ENCODE peak calls at places on chromosomes 5 and 9, in eight cellular contexts. Y is activated CD8-positive, alpha-beta memory T cell treated with anti-CD3 and anti-CD28 coated beads, Interleukin-2, amount 50 U/mL, for 48 hours; E is activated CD4-positive, CD25-positive, alpha-beta regulatory T cell treated with anti-CD3 and anti-CD28 coated beads, Interleukin-2, amount 50 U/mL, for 72 hours; I is naive thymus-derived CD8-positive, alpha-beta T cell; Q is fibroblast of the conjunctiva; A is posterior cingulate gyrus; T is immature natural killer cell; H is Kasumi-1. P is an unnamed sample.

GRCh38 chr5:93585054-93585751 is 2.2 kb downstream of the NR2F1 start:
- DNase-seq in Y (no peak), E (no peak), I (no peak), Q (no peak), A (no peak), T (no peak), H (no peak), P (no peak)

GRCh38 chr5:113059232-113059805 is 82.7 kb downstream of the DCP2 start:
- DNase-seq in Y (no peak), E (no peak), I (no peak), Q (no peak), A (no peak), T (no peak), H (no peak), P (no peak)

GRCh38 chr5:151699071-151699901 is 12.6 kb upstream of the SPARC start:
- DNase-seq in Y (no peak), E (no peak), I (no peak), Q (peak; percentile 92), A (no peak), T (no peak), H (no peak), P (no peak)

GRCh38 chr9:95133351-95133724 is 184.2 kb downstream of the FANCC start:
- DNase-seq in Y (no peak), E (no peak), I (no peak), Q (no peak), A (no peak), T (no peak), H (no peak), P (no peak)

GRCh38 chr9:105901514-105902109 is 207.3 kb downstream of the TMEM38B start:
- DNase-seq in Y (no peak), E (no peak), I (no peak), Q (no peak), A (peak; percentile 50), T (no peak), H (peak; percentile 13), P (no peak)

GRCh38 chr9:83062011-83062652 is 810 bp downstream of the RASEF start:
- DNase-seq in Y (no peak), E (no peak), I (no peak), Q (no peak), A (no peak), T (no peak), H (no peak), P (no peak)

GRCh38 chr5:37836173-37837100 is 3.4 kb downstream of the GDNF start:
- DNase-seq in Y (peak; percentile 56), E (no peak), I (no peak), Q (no peak), A (no peak), T (no peak), H (no peak), P (no peak)

GRCh38 chr5:132053483-132053882 is 7.0 kb upstream of the IL3 start:
- DNase-seq in Y (no peak), E (no peak), I (no peak), Q (no peak), A (no peak), T (no peak), H (no peak), P (no peak)

GRCh38 chr5:151094054-151094858 is 13.4 kb upstream of the TNIP1 start:
- DNase-seq in Y (peak; percentile 84), E (peak; percentile 67), I (no peak), Q (no peak), A (no peak), T (peak; percentile 84), H (peak; percentile 39), P (peak; percentile 45)

GRCh38 chr9:109451311-109452025 is 46.6 kb downstream of the PTPN3 start:
- DNase-seq in Y (no peak), E (no peak), I (no peak), Q (no peak), A (no peak), T (no peak), H (no peak), P (no peak)

GRCh38 chr9:114539718-114540410 is 34.6 kb upstream of the WHRN start:
- DNase-seq in Y (no peak), E (no peak), I (no peak), Q (no peak), A (no peak), T (no peak), H (no peak), P (no peak)

GRCh38 chr9:133707761-133708122 is 30.4 kb downstream of the SARDH start:
- DNase-seq in Y (no peak), E (no peak), I (no peak), Q (no peak), A (no peak), T (no peak), H (no peak), P (no peak)

GRCh38 chr5:67792891-67793290 is 422.7 kb upstream of the PIK3R1 start:
- DNase-seq in Y (no peak), E (no peak), I (no peak), Q (no peak), A (no peak), T (no peak), H (no peak), P (no peak)

GRCh38 chr9:32550046-32550608 is 2.0 kb upstream of the SMIM27 start:
- DNase-seq in Y (no peak), E (no peak), I (no peak), Q (no peak), A (no peak), T (no peak), H (peak; percentile 12), P (peak; percentile 5)

GRCh38 chr5:157680239-157680638 is 8.9 kb downstream of the C5orf52 start:
- DNase-seq in Y (no peak), E (no peak), I (no peak), Q (no peak), A (no peak), T (no peak), H (no peak), P (no peak)

GRCh38 chr5:92911293-92911692 is 669.7 kb downstream of the NR2F1-AS1 start:
- DNase-seq in Y (no peak), E (no peak), I (no peak), Q (no peak), A (no peak), T (no peak), H (no peak), P (no peak)

GRCh38 chr5:149452007-149452664 is 73.0 kb upstream of the IL17B start:
- DNase-seq in Y (no peak), E (no peak), I (no peak), Q (no peak), A (no peak), T (no peak), H (peak; percentile 40), P (no peak)

GRCh38 chr9:127884427-127884911 is 7.0 kb upstream of the AK1 start:
- DNase-seq in Y (no peak), E (no peak), I (no peak), Q (no peak), A (no peak), T (no peak), H (no peak), P (no peak)

GRCh38 chr9:34374905-34375552 is 1.7 kb downstream of the MYORG start:
- DNase-seq in Y (no peak), E (no peak), I (no peak), Q (no peak), A (no peak), T (no peak), H (no peak), P (no peak)

GRCh38 chr5:79146352-79146751 is 34.7 kb downstream of the BHMT start:
- DNase-seq in Y (no peak), E (no peak), I (no peak), Q (no peak), A (no peak), T (no peak), H (no peak), P (no peak)

GRCh38 chr9:105311317-105311716 is 66.9 kb downstream of the SLC44A1 start:
- DNase-seq in Y (no peak), E (no peak), I (no peak), Q (no peak), A (no peak), T (no peak), H (no peak), P (no peak)

GRCh38 chr9:96379461-96379860 is 4.0 kb downstream of the SLC35D2 start:
- DNase-seq in Y (no peak), E (no peak), I (no peak), Q (no peak), A (no peak), T (no peak), H (no peak), P (no peak)

GRCh38 chr9:10036095-10036494 is 576.7 kb downstream of the PTPRD start:
- DNase-seq in Y (no peak), E (no peak), I (no peak), Q (no peak), A (no peak), T (no peak), H (no peak), P (no peak)

GRCh38 chr5:181100121-181101015 is 30.6 kb downstream of the OR2V1 start:
- DNase-seq in Y (no peak), E (no peak), I (no peak), Q (no peak), A (no peak), T (no peak), H (no peak), P (no peak)

GRCh38 chr9:70566743-70567142 is 152.3 kb upstream of the KLF9 start:
- DNase-seq in Y (no peak), E (no peak), I (peak; percentile 16), Q (no peak), A (no peak), T (no peak), H (no peak), P (no peak)

GRCh38 chr9:33817327-33818166 is 587 bp downstream of the UBE2R2 start:
- DNase-seq in Y (peak; percentile 79), E (peak; percentile 64), I (peak; percentile 58), Q (no peak), A (peak; percentile 26), T (peak; percentile 64), H (peak; percentile 55), P (peak; percentile 55)

GRCh38 chr5:144141581-144141980 is 28.9 kb downstream of the YIPF5 start:
- DNase-seq in Y (no peak), E (no peak), I (no peak), Q (no peak), A (no peak), T (no peak), H (no peak), P (no peak)

GRCh38 chr9:120902824-120903608 is 23.6 kb downstream of the TRAF1 start:
- DNase-seq in Y (no peak), E (peak; percentile 33), I (no peak), Q (no peak), A (no peak), T (no peak), H (no peak), P (peak; percentile 27)

GRCh38 chr5:151195622-151196021 is 28.3 kb downstream of the CCDC69 start:
- DNase-seq in Y (peak; percentile 49), E (peak; percentile 8), I (no peak), Q (peak; percentile 76), A (no peak), T (peak; percentile 49), H (no peak), P (no peak)

GRCh38 chr9:128128836-128129590 is 1.5 kb upstream of the PTGES2 start:
- DNase-seq in Y (no peak), E (no peak), I (no peak), Q (no peak), A (no peak), T (no peak), H (no peak), P (no peak)

GRCh38 chr9:105449081-105449480 is 1.2 kb downstream of the FSD1L start:
- DNase-seq in Y (no peak), E (no peak), I (no peak), Q (no peak), A (no peak), T (no peak), H (no peak), P (no peak)

GRCh38 chr5:117680421-117680820 is 1105.8 kb upstream of the SEMA6A start:
- DNase-seq in Y (no peak), E (no peak), I (no peak), Q (no peak), A (no peak), T (no peak), H (no peak), P (no peak)